ENCODE peak calls at places on chromosomes 6 and 20, in ten cellular contexts. T is HCT116, R is fibroblast of lung, O is PC-9, V is GM23338, C is hepatocyte, P is MM.1S, Z is neural progenitor cell, N is mammary epithelial cell, F is GM23248. S is an unnamed sample.

GRCh38 chr6:570812-571211 is 86.1 kb downstream of the HUS1B start:
- DNase-seq in T (no peak), R (no peak), O (no peak), V (no peak), C (no peak), P (no peak), Z (no peak), N (no peak), F (no peak), S (no peak)

GRCh38 chr6:106508836-106509235 is 120.5 kb downstream of the RTN4IP1 start:
- DNase-seq in T (no peak), R (peak), O (no peak), V (no peak), C (no peak), P (no peak), Z (no peak), N (peak), F (no peak), S (no peak)

GRCh38 chr20:32516985-32517873 is 67.9 kb downstream of the NOL4L start:
- DNase-seq in T (no peak), R (no peak), O (no peak), V (peak), C (no peak), P (no peak), Z (peak), N (no peak), F (no peak), S (no peak)

GRCh38 chr6:35691027-35691824 is 2.5 kb upstream of the FKBP5 start:
- DNase-seq in T (no peak), R (peak), O (no peak), V (no peak), C (peak), P (no peak), Z (no peak), N (peak), F (peak), S (no peak)

GRCh38 chr6:142566628-142567396 is 265.0 kb downstream of the ADGRG6 start:
- DNase-seq in T (peak), R (peak), O (peak), V (peak), C (peak), P (peak), Z (peak), N (peak), F (peak), S (peak)

GRCh38 chr20:61639200-61639599 is 387.1 kb downstream of the CDH4 start:
- DNase-seq in T (no peak), R (peak), O (no peak), V (no peak), C (no peak), P (no peak), Z (no peak), N (peak), F (peak), S (peak)

GRCh38 chr6:74041420-74041819 is 345.4 kb downstream of the CD109 start:
- DNase-seq in T (no peak), R (no peak), O (no peak), V (peak), C (no peak), P (no peak), Z (peak), N (no peak), F (no peak), S (no peak)

GRCh38 chr20:6673071-6673470 is 94.4 kb upstream of the BMP2 start:
- DNase-seq in T (no peak), R (no peak), O (no peak), V (no peak), C (no peak), P (no peak), Z (no peak), N (no peak), F (no peak), S (no peak)

GRCh38 chr20:48708116-48708515 is 119.7 kb downstream of the PREX1 start:
- DNase-seq in T (no peak), R (no peak), O (no peak), V (no peak), C (no peak), P (no peak), Z (no peak), N (no peak), F (no peak), S (no peak)

GRCh38 chr6:108737594-108738546 is 110.4 kb upstream of the ARMC2 start:
- DNase-seq in T (peak), R (peak), O (peak), V (no peak), C (peak), P (no peak), Z (no peak), N (peak), F (peak), S (peak)

GRCh38 chr6:27250277-27250954 is 2.9 kb downstream of the PRSS16 start:
- DNase-seq in T (no peak), R (no peak), O (no peak), V (peak), C (no peak), P (no peak), Z (no peak), N (no peak), F (no peak), S (no peak)

GRCh38 chr6:16420715-16421461 is 182.5 kb downstream of the GMPR start:
- DNase-seq in T (no peak), R (peak), O (no peak), V (peak), C (peak), P (peak), Z (no peak), N (no peak), F (peak), S (peak)

GRCh38 chr20:23770384-23770783 is 19.6 kb upstream of the CST1 start:
- DNase-seq in T (no peak), R (no peak), O (no peak), V (no peak), C (no peak), P (no peak), Z (no peak), N (no peak), F (no peak), S (no peak)

GRCh38 chr6:90541221-90541620 is 45.7 kb downstream of the MAP3K7 start:
- DNase-seq in T (no peak), R (no peak), O (no peak), V (no peak), C (no peak), P (no peak), Z (no peak), N (no peak), F (no peak), S (no peak)

GRCh38 chr6:123529843-123530242 is 106.9 kb downstream of the TRDN start:
- DNase-seq in T (no peak), R (peak), O (peak), V (no peak), C (no peak), P (no peak), Z (no peak), N (no peak), F (no peak), S (no peak)

GRCh38 chr6:54847799-54848597 is 1.4 kb downstream of the FAM83B start:
- DNase-seq in T (peak), R (peak), O (peak), V (peak), C (peak), P (no peak), Z (no peak), N (peak), F (peak), S (no peak)

GRCh38 chr20:2729251-2729713 is 36.7 kb downstream of the EBF4 start:
- DNase-seq in T (no peak), R (no peak), O (no peak), V (no peak), C (no peak), P (no peak), Z (no peak), N (no peak), F (no peak), S (no peak)

GRCh38 chr6:147530132-147531060 is 21.9 kb downstream of the SAMD5 start:
- DNase-seq in T (no peak), R (peak), O (no peak), V (peak), C (no peak), P (peak), Z (no peak), N (peak), F (no peak), S (no peak)

GRCh38 chr6:130981409-130981808 is 81.6 kb downstream of the EPB41L2 start:
- DNase-seq in T (no peak), R (peak), O (no peak), V (no peak), C (peak), P (no peak), Z (no peak), N (no peak), F (peak), S (peak)

GRCh38 chr6:166996406-166996805 is 2.8 kb upstream of the CEP43 start:
- DNase-seq in T (no peak), R (peak), O (no peak), V (no peak), C (peak), P (no peak), Z (no peak), N (peak), F (no peak), S (no peak)

GRCh38 chr6:155426408-155426945 is 29.2 kb downstream of the NOX3 start:
- DNase-seq in T (no peak), R (no peak), O (no peak), V (no peak), C (no peak), P (no peak), Z (no peak), N (peak), F (no peak), S (no peak)

GRCh38 chr6:50145125-50145524 is 95.4 kb upstream of the DEFB112 start:
- DNase-seq in T (no peak), R (no peak), O (no peak), V (peak), C (no peak), P (no peak), Z (peak), N (no peak), F (peak), S (peak)

GRCh38 chr6:142132625-142133024 is at the start of gene GJE1:
- DNase-seq in T (no peak), R (no peak), O (no peak), V (no peak), C (no peak), P (no peak), Z (peak), N (no peak), F (no peak), S (no peak)

GRCh38 chr6:170095273-170095976 is 195.5 kb downstream of the DLL1 start:
- DNase-seq in T (no peak), R (no peak), O (no peak), V (no peak), C (no peak), P (no peak), Z (no peak), N (no peak), F (no peak), S (no peak)

GRCh38 chr6:33313709-33314514 is at the start of gene TAPBP:
- DNase-seq in T (no peak), R (peak), O (peak), V (peak), C (peak), P (peak), Z (peak), N (peak), F (peak), S (peak)

GRCh38 chr6:129767776-129768490 is 58.0 kb upstream of the ARHGAP18 start:
- DNase-seq in T (no peak), R (no peak), O (no peak), V (no peak), C (no peak), P (no peak), Z (peak), N (no peak), F (no peak), S (peak)

GRCh38 chr6:51147756-51148155 is 329.1 kb downstream of the TFAP2B start:
- DNase-seq in T (no peak), R (no peak), O (no peak), V (no peak), C (no peak), P (no peak), Z (no peak), N (peak), F (no peak), S (no peak)

GRCh38 chr20:63406617-63407245 is 45.6 kb upstream of the CHRNA4 start:
- DNase-seq in T (no peak), R (no peak), O (no peak), V (no peak), C (no peak), P (no peak), Z (no peak), N (no peak), F (no peak), S (no peak)

GRCh38 chr6:12249516-12250394 is 40.4 kb upstream of the EDN1 start:
- DNase-seq in T (no peak), R (peak), O (peak), V (no peak), C (peak), P (no peak), Z (no peak), N (no peak), F (no peak), S (no peak)

GRCh38 chr20:10171864-10172751 is 46.5 kb upstream of the SNAP25 start:
- DNase-seq in T (no peak), R (peak), O (peak), V (peak), C (peak), P (no peak), Z (peak), N (peak), F (peak), S (peak)

GRCh38 chr6:154591220-154591619 is 80.7 kb upstream of the CNKSR3 start:
- DNase-seq in T (no peak), R (no peak), O (no peak), V (no peak), C (no peak), P (no peak), Z (no peak), N (no peak), F (no peak), S (no peak)

GRCh38 chr20:59824711-59825562 is 108.5 kb downstream of the SYCP2 start:
- DNase-seq in T (no peak), R (no peak), O (no peak), V (no peak), C (no peak), P (no peak), Z (no peak), N (no peak), F (no peak), S (no peak)

GRCh38 chr6:118963003-118963402 is 28.0 kb upstream of the MCM9 start:
- DNase-seq in T (peak), R (peak), O (no peak), V (no peak), C (no peak), P (peak), Z (no peak), N (no peak), F (peak), S (peak)

GRCh38 chr6:142842423-142843261 is 102.3 kb downstream of the HIVEP2 start:
- DNase-seq in T (no peak), R (peak), O (peak), V (no peak), C (no peak), P (peak), Z (no peak), N (peak), F (peak), S (no peak)

GRCh38 chr6:52152692-52153091 is 33.5 kb upstream of the IL17A start:
- DNase-seq in T (no peak), R (no peak), O (no peak), V (peak), C (peak), P (no peak), Z (peak), N (no peak), F (no peak), S (peak)

GRCh38 chr6:133286765-133287164 is 45.6 kb downstream of the EYA4 start:
- DNase-seq in T (no peak), R (peak), O (no peak), V (peak), C (peak), P (peak), Z (peak), N (no peak), F (peak), S (peak)

GRCh38 chr6:14885471-14885987 is 360.3 kb upstream of the JARID2 start:
- DNase-seq in T (no peak), R (peak), O (no peak), V (no peak), C (no peak), P (no peak), Z (no peak), N (no peak), F (peak), S (no peak)

GRCh38 chr20:9068232-9068781 is 580 bp upstream of the PLCB4 start:
- DNase-seq in T (no peak), R (peak), O (no peak), V (peak), C (peak), P (no peak), Z (peak), N (no peak), F (peak), S (peak)
- H3K4me3 ChIP-seq in T (peak), R (peak), O (peak), V (peak), C (peak), P (no peak), Z (peak), N (peak), F (peak), S (peak)

GRCh38 chr6:139766796-139767195 is 392.3 kb upstream of the CITED2 start:
- DNase-seq in T (no peak), R (no peak), O (no peak), V (no peak), C (no peak), P (no peak), Z (no peak), N (no peak), F (no peak), S (no peak)

GRCh38 chr6:139768196-139768595 is 393.7 kb upstream of the CITED2 start:
- DNase-seq in T (no peak), R (no peak), O (no peak), V (no peak), C (no peak), P (no peak), Z (no peak), N (no peak), F (no peak), S (no peak)

GRCh38 chr6:139763468-139764214 is 389.2 kb upstream of the CITED2 start:
- DNase-seq in T (no peak), R (no peak), O (no peak), V (no peak), C (no peak), P (no peak), Z (no peak), N (no peak), F (peak), S (peak)

GRCh38 chr6:139764498-139764986 is 390.1 kb upstream of the CITED2 start:
- DNase-seq in T (peak), R (peak), O (peak), V (no peak), C (peak), P (peak), Z (no peak), N (peak), F (peak), S (peak)

DNA sequence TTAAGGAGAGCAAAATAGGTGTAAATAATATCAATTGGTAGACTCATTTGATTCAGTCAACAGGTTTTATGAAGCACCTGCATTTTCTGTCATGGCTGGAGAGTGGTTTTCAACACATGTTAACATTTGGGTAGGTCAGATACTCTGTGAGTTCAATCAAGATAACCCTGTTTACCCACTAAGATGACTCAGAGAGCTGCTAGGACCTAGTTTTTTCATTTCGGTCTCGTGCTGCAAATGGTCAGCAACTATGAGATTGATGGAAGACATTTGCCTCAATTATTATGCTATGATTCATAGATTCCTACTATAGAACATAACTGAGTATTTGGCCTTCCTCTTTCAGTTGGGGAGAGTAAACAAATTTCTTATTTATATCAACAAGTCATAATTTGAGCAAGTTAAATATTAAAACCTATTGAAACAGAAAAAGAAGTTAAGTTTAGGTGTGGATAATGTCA is 391.4 kb upstream of the CITED2 start:
- DNase-seq in T (peak), R (peak), O (peak), V (no peak), C (peak), P (no peak), Z (no peak), N (peak), F (no peak), S (no peak)
- H3K27ac ChIP-seq in T (no peak), R (peak), O (peak), V (no peak), C (peak), P (no peak), Z (no peak), N (no peak), F (peak), S (no peak)

DNA sequence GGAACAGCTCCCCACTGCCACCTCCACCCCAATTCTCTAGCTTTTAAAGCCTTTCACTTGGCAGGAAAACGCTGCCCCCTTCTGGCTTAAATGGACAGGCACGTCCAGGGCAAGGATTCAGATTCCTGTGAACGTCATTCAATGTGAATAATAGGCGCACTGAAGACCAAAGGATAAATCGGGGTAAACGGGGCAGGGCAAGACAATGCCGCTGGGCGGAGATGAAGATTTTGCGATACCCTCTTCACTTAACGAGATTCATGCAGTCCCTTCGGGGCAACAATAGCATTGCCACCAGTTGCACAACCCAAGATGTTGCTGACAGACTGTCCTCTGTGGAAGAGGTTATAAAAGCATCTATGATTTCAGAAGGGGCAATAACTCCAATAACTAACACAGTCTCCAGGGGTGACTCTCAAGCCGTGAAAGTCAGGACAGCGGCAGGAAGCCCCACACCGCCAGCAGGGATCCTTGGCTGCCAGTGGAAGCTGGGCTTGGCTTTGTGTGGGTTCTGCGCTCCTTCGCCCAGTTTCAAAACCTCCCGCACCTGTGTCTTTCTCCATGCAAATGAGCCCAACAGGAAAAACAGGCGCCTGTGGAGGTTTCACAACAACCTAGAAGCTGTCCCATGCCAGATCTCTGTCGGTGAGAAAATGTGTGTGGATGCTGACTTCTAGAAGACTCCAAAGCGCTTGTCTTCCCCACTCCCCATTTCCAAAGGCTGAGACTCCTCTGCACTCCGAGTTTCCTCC is 291.8 kb downstream of the BMP7 start:
- DNase-seq in T (peak), R (peak), O (peak), V (peak), C (peak), P (peak), Z (peak), N (peak), F (peak), S (peak)
- TF ChIP-seq EZH2 in T (no peak), R (no peak), O (no peak), V (no peak), C (no peak), P (no peak), Z (no peak), N (peak), F (no peak), S (peak)

DNA sequence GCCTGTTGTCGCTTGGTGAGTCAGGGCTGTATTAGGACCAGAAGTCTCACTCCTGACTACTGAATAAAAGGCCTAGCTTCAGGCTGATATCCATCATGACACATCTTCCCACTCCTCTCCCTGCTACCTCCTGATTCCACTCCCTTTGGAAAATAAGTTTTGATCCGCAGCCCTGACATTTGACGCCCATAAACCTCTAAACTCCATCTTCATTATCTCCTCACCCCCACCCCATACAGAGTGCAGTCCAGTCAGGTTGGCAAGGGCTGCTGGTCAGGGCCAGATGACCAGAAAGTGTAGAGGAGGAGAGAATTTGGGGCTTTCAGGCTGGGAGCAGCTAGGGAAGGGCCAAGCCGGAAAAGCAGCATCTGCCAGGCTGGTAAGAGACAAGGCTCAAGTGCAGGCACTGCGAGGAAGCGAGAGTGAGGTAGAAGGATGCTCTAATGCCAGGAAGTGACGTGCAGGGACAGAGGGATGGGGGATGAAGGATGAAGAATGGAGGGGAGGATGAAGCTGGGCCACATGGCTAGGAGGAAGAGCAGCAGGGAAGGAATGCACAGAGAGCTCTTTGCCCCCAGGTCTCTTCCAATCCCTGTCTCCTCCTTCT is 1.2 kb downstream of the GGT7 start:
- DNase-seq in T (no peak), R (no peak), O (no peak), V (peak), C (no peak), P (no peak), Z (no peak), N (no peak), F (peak), S (no peak)
- H3K4me3 ChIP-seq in T (no peak), R (peak), O (no peak), V (peak), C (no peak), P (no peak), Z (peak), N (no peak), F (peak), S (peak)